ENCODE peak calls at places on chromosomes 16 and 17, in six cellular contexts. I, T, M, O, Y and Q are unnamed samples. For H3K27me3, the result is how much of the 10 kb centered on the place peaks cover.

GRCh38 chr17:41792835-41793748 is 6.6 kb upstream of the JUP start:
- DNase-seq in O (peak), Y (no peak), T (no peak), M (no peak), I (peak), Q (peak)

GRCh38 chr17:42428141-42428944 is 5.3 kb upstream of the CAVIN1 start:
- DNase-seq in Y (no peak), T (no peak), I (no peak), M (peak), O (peak), Q (peak)

GRCh38 chr16:3170440-3171180 is 17.4 kb upstream of the OR1F1 start:
- DNase-seq in O (no peak), Y (no peak), I (peak), M (no peak), T (peak), Q (no peak)

GRCh38 chr16:81263470-81264200 is 25.1 kb downstream of the BCO1 start:
- DNase-seq in I (no peak), M (peak), O (peak), T (no peak), Y (no peak), Q (no peak)

GRCh38 chr16:47359478-47359877 is 101.4 kb downstream of the ITFG1 start:
- DNase-seq in M (no peak), I (no peak), T (no peak), Y (no peak), O (no peak), Q (no peak)

GRCh38 chr16:50847166-50847565 is 105.3 kb downstream of the CYLD start:
- DNase-seq in T (no peak), Y (no peak), M (no peak), I (no peak), O (no peak), Q (no peak)

GRCh38 chr16:54239441-54239840 is 47.1 kb downstream of the IRX3 start:
- DNase-seq in Y (no peak), T (no peak), O (no peak), M (no peak), I (no peak), Q (peak)

GRCh38 chr17:19750020-19750572 is 2.0 kb upstream of the ALDH3A1 start:
- DNase-seq in Y (no peak), T (peak), O (no peak), I (no peak), M (no peak), Q (no peak)

GRCh38 chr17:44345497-44346026 is 460 bp downstream of the GRN start:
- DNase-seq in T (peak), Y (no peak), O (peak), I (no peak), M (peak), Q (no peak)

GRCh38 chr17:37221865-37222264 is 153.9 kb upstream of the C17orf78 start:
- DNase-seq in M (no peak), T (no peak), Y (no peak), O (no peak), I (no peak), Q (no peak)

GRCh38 chr16:57635266-57636097 is 7.1 kb downstream of the ADGRG1 start:
- DNase-seq in Y (no peak), M (no peak), T (no peak), I (no peak), O (no peak), Q (no peak)
- H3K27me3 ChIP-seq in Y (under half), M (under half), T (under half), I (under half), O (under half), Q (under half)

DNA sequence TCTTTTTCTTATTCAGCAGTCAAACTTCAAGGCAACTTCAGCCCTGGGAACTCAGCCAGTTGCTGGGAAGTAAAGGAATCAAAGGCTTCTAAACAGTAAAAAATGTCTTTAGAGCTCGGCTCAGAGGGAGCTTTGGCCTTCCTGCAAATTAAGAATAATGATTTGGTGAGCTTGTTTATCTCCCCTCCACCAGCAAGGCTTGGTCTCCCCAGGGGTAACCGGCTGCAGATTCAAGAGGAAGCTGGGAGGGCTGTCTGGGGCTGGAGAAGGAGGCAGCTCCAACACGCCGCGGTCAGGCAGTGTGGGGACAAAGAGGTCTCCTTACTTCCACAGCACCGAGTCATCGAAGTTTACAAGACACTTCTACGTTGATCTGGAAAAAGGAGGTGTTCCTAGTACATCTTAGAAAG is 17.8 kb upstream of the DOC2B start:
- DNase-seq in Y (no peak), O (no peak), I (peak), M (no peak), T (peak), Q (no peak)
- H3K27me3 ChIP-seq in Y (under half), O (under half), I (under half), M (under half), T (under half), Q (under half)

GRCh38 chr16:73063854-73064226 is 15.9 kb upstream of the ZFHX3 start:
- DNase-seq in M (no peak), I (no peak), O (no peak), T (no peak), Y (no peak), Q (no peak)

GRCh38 chr16:73065617-73066313 is 17.8 kb upstream of the ZFHX3 start:
- DNase-seq in I (peak), T (peak), O (peak), Y (no peak), M (no peak), Q (peak)

GRCh38 chr16:73064996-73065349 is 17.0 kb upstream of the ZFHX3 start:
- DNase-seq in M (no peak), T (peak), Y (no peak), O (no peak), I (no peak), Q (peak)

GRCh38 chr16:73063284-73063733 is 15.4 kb upstream of the ZFHX3 start:
- DNase-seq in I (no peak), O (no peak), Y (no peak), M (no peak), T (no peak), Q (no peak)

DNA sequence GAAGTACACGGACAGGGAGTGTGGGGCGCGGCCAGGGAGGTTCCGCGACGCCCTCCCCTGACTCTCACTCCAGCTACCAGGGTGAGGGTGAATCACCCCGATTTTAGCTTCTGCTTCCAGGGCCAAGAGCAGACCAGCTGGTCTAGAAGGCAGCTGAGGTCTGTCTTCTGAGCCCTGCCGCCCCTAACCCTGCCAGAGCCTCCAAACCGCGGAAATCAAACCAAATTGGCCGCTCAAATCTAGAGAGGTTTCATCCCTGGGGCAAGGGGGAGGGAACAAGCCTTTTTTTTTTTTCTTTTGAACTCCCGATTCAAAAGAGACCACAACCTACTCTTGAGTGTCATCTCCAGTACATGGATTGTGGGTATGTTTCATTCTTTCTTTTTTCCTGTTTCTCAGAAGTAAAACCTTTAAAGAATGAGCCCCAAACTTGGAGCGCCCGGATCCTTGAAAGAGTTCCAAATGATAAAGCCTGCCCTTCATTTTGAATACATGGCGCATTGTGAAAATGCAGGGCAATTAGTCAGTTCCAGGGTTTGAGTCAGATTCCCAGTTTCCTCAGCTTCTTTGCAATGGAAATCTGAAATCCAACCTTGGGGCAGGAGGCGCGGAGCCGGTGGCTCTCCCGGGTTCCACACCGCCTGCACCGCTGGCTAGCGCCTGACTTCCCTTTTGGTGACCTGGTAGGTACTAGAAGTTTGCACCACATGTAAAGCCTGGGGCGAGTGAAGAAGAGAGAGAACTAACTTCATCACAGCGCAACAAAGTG is 16.5 kb upstream of the ZFHX3 start:
- DNase-seq in O (peak), Y (no peak), I (no peak), T (peak), M (peak), Q (no peak)
- H3K27me3 ChIP-seq in O (half or more), Y (under half), I (half or more), T (under half), M (under half), Q (half or more)

GRCh38 chr17:48997827-48998556 is 807 bp downstream of the IGF2BP1 start:
- DNase-seq in O (no peak), T (no peak), I (no peak), Y (no peak), M (no peak), Q (no peak)

GRCh38 chr17:48995332-48995870 is 1.8 kb upstream of the IGF2BP1 start:
- DNase-seq in I (no peak), Y (no peak), T (no peak), O (no peak), M (no peak), Q (no peak)

GRCh38 chr17:48997103-48997826 is at the start of gene IGF2BP1:
- DNase-seq in T (no peak), O (no peak), I (no peak), M (no peak), Y (no peak), Q (no peak)

GRCh38 chr17:48995871-48996695 is 1.1 kb upstream of the IGF2BP1 start:
- DNase-seq in I (no peak), Y (no peak), T (no peak), O (no peak), M (no peak), Q (no peak)

GRCh38 chr17:48996696-48997102 is 486 bp upstream of the IGF2BP1 start:
- DNase-seq in O (no peak), Y (no peak), M (no peak), T (no peak), I (no peak), Q (no peak)
- H3K27me3 ChIP-seq in O (half or more), Y (half or more), M (half or more), T (under half), I (half or more), Q (half or more)

GRCh38 chr17:61583660-61584264 is 7.3 kb downstream of the NACA2 start:
- DNase-seq in T (no peak), M (no peak), O (no peak), I (no peak), Y (no peak), Q (no peak)

GRCh38 chr17:61583242-61583641 is 7.8 kb downstream of the NACA2 start:
- DNase-seq in I (no peak), T (no peak), M (no peak), O (no peak), Y (no peak), Q (no peak)

GRCh38 chr17:61582593-61582992 is 8.4 kb downstream of the NACA2 start:
- DNase-seq in I (no peak), O (no peak), T (no peak), Y (no peak), M (no peak), Q (no peak)

GRCh38 chr17:61584866-61585265 is 6.2 kb downstream of the NACA2 start:
- DNase-seq in I (no peak), O (no peak), T (no peak), Y (no peak), M (no peak), Q (no peak)

GRCh38 chr17:61584266-61584665 is 6.8 kb downstream of the NACA2 start:
- DNase-seq in O (no peak), I (no peak), T (no peak), M (no peak), Y (no peak), Q (no peak)
- H3K27me3 ChIP-seq in O (under half), I (under half), T (under half), M (under half), Y (under half), Q (under half)

DNA sequence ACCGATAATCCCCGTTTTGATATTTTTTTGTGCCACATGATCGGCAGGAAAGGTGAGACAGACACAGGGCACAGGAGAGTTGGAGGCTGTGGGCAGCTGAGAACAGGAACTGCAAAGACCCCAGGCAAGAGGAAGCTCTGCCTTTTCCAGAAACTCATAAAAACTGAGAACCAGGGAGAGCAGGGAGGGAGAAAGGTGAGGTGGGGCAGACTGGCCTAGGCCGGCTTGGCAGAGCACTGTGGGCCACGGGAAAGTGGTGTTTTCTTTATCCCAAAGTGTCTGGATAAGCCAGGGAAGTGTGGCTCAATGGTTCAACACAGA is 11.8 kb upstream of the AXIN2 start:
- DNase-seq in T (no peak), O (no peak), I (no peak), M (no peak), Y (no peak), Q (no peak)
- H3K27me3 ChIP-seq in T (under half), O (under half), I (under half), M (under half), Y (under half), Q (under half)

GRCh38 chr17:48548687-48549621 is 4.0 kb upstream of the HOXB2 start:
- DNase-seq in O (no peak), M (no peak), Y (no peak), I (no peak), T (no peak), Q (no peak)

GRCh38 chr17:48546187-48546923 is 1.4 kb upstream of the HOXB2 start:
- DNase-seq in T (no peak), I (no peak), Y (no peak), M (no peak), O (no peak), Q (no peak)

GRCh38 chr17:48546924-48547838 is 2.3 kb upstream of the HOXB2 start:
- DNase-seq in Y (no peak), T (no peak), M (no peak), O (no peak), I (no peak), Q (no peak)

GRCh38 chr17:48549909-48550308 is 5.0 kb upstream of the HOXB2 start:
- DNase-seq in Y (no peak), M (no peak), I (no peak), T (no peak), O (no peak), Q (no peak)

DNA sequence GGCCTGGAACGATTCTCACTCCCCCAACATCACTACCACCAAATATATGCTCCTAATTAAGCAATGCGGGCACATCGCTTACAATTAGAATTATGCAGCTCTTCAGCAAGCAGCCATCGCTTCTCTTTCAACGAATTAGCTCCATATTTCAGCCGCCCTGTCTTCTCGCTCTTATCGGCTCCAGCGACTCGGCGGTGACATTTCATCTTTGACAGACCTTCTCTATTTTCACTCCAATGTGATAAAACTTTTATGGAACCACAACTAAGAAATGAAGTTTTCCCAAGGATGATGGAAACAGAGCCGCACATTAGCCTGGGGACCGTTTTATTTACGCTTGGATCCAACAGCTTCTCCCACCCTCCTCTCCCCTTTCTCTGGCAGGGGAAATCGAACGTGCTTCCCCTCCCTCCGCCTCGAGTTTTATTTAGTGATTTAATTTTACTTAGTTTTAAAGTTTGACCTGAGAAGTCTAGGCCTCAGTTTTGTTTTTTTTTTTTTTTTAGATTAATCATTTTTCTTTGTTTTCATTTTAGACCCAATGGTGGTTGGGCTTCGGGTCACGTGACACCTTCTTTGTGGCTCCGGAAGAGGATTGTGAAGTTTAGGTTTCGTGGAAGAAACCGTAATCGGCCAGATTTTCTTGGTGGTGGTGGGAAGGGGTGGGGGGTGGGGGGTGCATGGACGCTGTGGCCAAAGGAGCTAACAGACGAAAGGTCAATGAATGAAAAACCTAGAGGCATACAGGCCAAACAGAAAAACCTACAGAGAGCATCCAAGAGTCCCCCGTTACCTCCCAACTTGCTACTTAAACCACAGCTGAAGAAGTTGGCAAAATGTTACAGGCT is 3.2 kb upstream of the HOXB2 start:
- DNase-seq in M (no peak), O (no peak), T (no peak), I (no peak), Y (peak), Q (no peak)
- H3K27me3 ChIP-seq in M (under half), O (half or more), T (under half), I (half or more), Y (under half), Q (half or more)

GRCh38 chr17:81394377-81394747 is 895 bp upstream of the BAHCC1 start:
- DNase-seq in Y (no peak), I (no peak), T (no peak), M (no peak), O (no peak), Q (no peak)
- H3K27me3 ChIP-seq in Y (half or more), I (under half), T (under half), M (under half), O (half or more), Q (under half)